ENCODE peak calls at places on chromosome 19, in ten cellular contexts. X is uterus, N is GM23248, R is heart left ventricle, Y is PC-3, I is IMR-90, H is cardiac muscle cell, G is thoracic aorta, M is HCT116, Z is pancreas. S is an unnamed sample. For H3K27me3, the result is how much of the 10 kb centered on the place peaks cover.

GRCh38 chr19:58261968-58262921 is 16.5 kb upstream of the ZNF8 start:
- DNase-seq in X (no peak), N (peak), R (no peak), Y (peak), I (no peak), H (no peak), G (no peak), M (no peak), Z (no peak), S (no peak)

GRCh38 chr19:38634757-38635482 is 12.5 kb upstream of the ACTN4 start:
- DNase-seq in X (peak), N (peak), R (peak), Y (peak), I (peak), H (peak), G (no peak), M (no peak), Z (peak), S (peak)

GRCh38 chr19:1016647-1017114 is 4.2 kb downstream of the TMEM259 start:
- DNase-seq in X (no peak), N (peak), R (no peak), Y (peak), I (peak), H (no peak), G (no peak), M (no peak), Z (peak), S (no peak)

GRCh38 chr19:21569497-21569870 is 64.1 kb downstream of the ZNF429 start:
- DNase-seq in X (no peak), N (peak), R (peak), Y (no peak), I (no peak), H (peak), G (no peak), M (no peak), Z (no peak), S (no peak)

GRCh38 chr19:2609389-2610116 is 92.9 kb downstream of the GNG7 start:
- DNase-seq in X (no peak), N (no peak), R (no peak), Y (no peak), I (no peak), H (no peak), G (no peak), M (no peak), Z (peak), S (no peak)

GRCh38 chr19:18657590-18658365 is 20.9 kb downstream of the KLHL26 start:
- DNase-seq in X (peak), N (peak), R (peak), Y (no peak), I (peak), H (peak), G (peak), M (no peak), Z (no peak), S (peak)

GRCh38 chr19:18995804-18996241 is 37.5 kb downstream of the SUGP2 start:
- DNase-seq in X (peak), N (peak), R (peak), Y (peak), I (peak), H (peak), G (no peak), M (peak), Z (peak), S (no peak)

GRCh38 chr19:6740589-6741348 is 1.3 kb downstream of the TRIP10 start:
- DNase-seq in X (peak), N (peak), R (peak), Y (peak), I (peak), H (peak), G (no peak), M (no peak), Z (peak), S (peak)

GRCh38 chr19:43809762-43810696 is 7.8 kb upstream of the LYPD5 start:
- DNase-seq in X (no peak), N (peak), R (no peak), Y (peak), I (peak), H (peak), G (no peak), M (peak), Z (no peak), S (no peak)

GRCh38 chr19:4519521-4520277 is 1.4 kb upstream of the PLIN4 start:
- DNase-seq in X (peak), N (peak), R (peak), Y (no peak), I (no peak), H (peak), G (no peak), M (no peak), Z (no peak), S (no peak)

GRCh38 chr19:1264801-1265610 is 4.1 kb upstream of the CIRBP start:
- DNase-seq in X (peak), N (peak), R (peak), Y (peak), I (peak), H (peak), G (no peak), M (no peak), Z (peak), S (peak)

GRCh38 chr19:15534957-15535864 is 26.9 kb downstream of the CYP4F22 start:
- DNase-seq in X (no peak), N (no peak), R (no peak), Y (no peak), I (no peak), H (no peak), G (no peak), M (no peak), Z (no peak), S (no peak)

GRCh38 chr19:56120371-56121179 is 520 bp downstream of the ZNF787 start:
- DNase-seq in X (peak), N (peak), R (peak), Y (peak), I (peak), H (peak), G (peak), M (peak), Z (peak), S (peak)

GRCh38 chr19:43504426-43505185 is at the start of gene PHLDB3:
- DNase-seq in X (no peak), N (peak), R (peak), Y (peak), I (peak), H (peak), G (no peak), M (no peak), Z (peak), S (no peak)

GRCh38 chr19:16258440-16258903 is 60.8 kb downstream of the AP1M1 start:
- DNase-seq in X (peak), N (no peak), R (peak), Y (no peak), I (no peak), H (peak), G (no peak), M (no peak), Z (no peak), S (peak)

GRCh38 chr19:5974721-5975387 is 3.1 kb downstream of the RANBP3 start:
- DNase-seq in X (no peak), N (peak), R (no peak), Y (peak), I (peak), H (no peak), G (no peak), M (no peak), Z (no peak), S (no peak)

GRCh38 chr19:31349160-31349881 is at the start of gene TSHZ3:
- DNase-seq in X (peak), N (peak), R (peak), Y (peak), I (peak), H (peak), G (no peak), M (no peak), Z (peak), S (peak)

GRCh38 chr19:38183227-38183914 is 40.7 kb downstream of the DPF1 start:
- DNase-seq in X (peak), N (peak), R (peak), Y (no peak), I (no peak), H (peak), G (no peak), M (no peak), Z (no peak), S (no peak)

GRCh38 chr19:18044825-18045304 is 36.9 kb downstream of the ARRDC2 start:
- DNase-seq in X (peak), N (peak), R (peak), Y (peak), I (peak), H (peak), G (no peak), M (no peak), Z (peak), S (peak)

GRCh38 chr19:3653865-3654513 is 27.4 kb upstream of the CACTIN start:
- DNase-seq in X (no peak), N (peak), R (no peak), Y (no peak), I (no peak), H (no peak), G (no peak), M (no peak), Z (no peak), S (no peak)

GRCh38 chr19:6364353-6364752 is 3.0 kb downstream of the CLPP start:
- DNase-seq in X (no peak), N (no peak), R (no peak), Y (no peak), I (no peak), H (no peak), G (no peak), M (no peak), Z (no peak), S (no peak)

DNA sequence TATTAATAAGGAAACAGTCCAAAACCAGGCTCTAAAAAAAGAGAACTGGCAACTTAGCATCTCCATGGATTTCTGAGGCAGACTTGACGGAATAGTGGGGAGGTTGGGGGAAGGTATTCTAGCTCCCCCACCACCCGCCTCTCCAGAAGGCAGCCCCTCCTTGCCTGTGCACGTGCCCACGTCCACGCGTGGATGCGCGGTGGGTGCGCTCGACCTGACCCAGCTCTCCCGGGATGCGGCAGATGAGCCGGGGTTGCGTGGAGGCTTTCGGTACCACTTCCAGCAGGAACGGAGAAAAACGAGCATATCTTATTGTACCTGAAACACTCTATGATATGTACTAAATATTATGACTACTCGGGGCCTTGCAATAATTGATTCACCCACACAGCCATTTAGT is 117.7 kb downstream of the URI1 start:
- DNase-seq in X (no peak), N (no peak), R (no peak), Y (no peak), I (no peak), H (no peak), G (no peak), M (no peak), Z (no peak), S (no peak)
- H3K4me3 ChIP-seq in X (no peak), N (no peak), R (no peak), Y (no peak), I (no peak), H (no peak), G (no peak), M (no peak), Z (no peak), S (no peak)

DNA sequence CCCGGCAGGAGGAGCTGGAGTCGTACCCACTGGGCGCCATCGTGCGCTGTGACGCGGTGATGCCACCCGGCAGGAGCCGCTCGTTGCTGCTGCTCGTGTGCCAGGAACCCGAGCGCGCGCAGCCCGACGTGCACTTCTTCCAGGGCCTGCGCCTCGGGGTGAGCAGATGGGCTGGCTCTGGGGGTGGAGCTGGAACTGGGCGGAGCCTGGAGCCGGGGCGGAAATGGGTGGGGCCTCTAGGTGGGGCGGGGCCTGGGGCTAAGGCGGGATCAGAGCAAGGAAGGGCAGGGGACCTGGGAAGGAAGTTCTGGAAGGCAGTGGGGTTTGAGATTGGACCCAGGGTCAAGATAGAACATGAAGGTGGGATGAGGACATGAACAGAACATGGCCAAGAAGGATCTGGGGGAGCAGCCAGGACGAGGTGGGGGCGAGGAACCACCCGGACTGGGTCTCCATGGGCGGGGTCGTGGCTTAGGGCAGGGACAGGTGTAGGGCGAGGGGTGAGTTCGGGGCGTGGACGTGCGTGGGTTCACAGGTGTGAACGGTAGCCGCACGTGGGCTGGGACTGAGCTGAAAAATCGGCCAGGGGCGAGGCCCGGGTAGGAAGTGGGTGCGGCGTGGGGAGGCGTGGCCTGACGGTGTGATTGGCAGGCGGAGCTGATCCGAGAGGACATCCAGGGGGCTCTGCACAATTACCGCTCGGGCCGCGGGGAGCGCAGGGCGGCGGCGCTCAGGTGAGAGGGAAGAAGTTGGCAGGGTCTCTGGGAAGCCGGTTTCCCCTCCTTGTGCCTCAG is 4.6 kb downstream of the EPS8L1 start:
- DNase-seq in X (peak), N (peak), R (peak), Y (no peak), I (peak), H (peak), G (no peak), M (peak), Z (peak), S (no peak)
- H3K27ac ChIP-seq in X (no peak), N (no peak), R (no peak), Y (no peak), I (no peak), H (no peak), G (no peak), M (peak), Z (no peak), S (no peak)

GRCh38 chr19:51485960-51486359 is 7.6 kb downstream of the CEACAM18 start:
- DNase-seq in X (no peak), N (no peak), R (no peak), Y (no peak), I (no peak), H (no peak), G (no peak), M (no peak), Z (no peak), S (no peak)

GRCh38 chr19:51490676-51491075 is 10.9 kb downstream of the SIGLEC12 start:
- DNase-seq in X (no peak), N (no peak), R (no peak), Y (no peak), I (no peak), H (no peak), G (no peak), M (no peak), Z (no peak), S (no peak)

GRCh38 chr19:51491586-51491985 is 10.0 kb downstream of the SIGLEC12 start:
- DNase-seq in X (no peak), N (no peak), R (no peak), Y (no peak), I (no peak), H (no peak), G (no peak), M (no peak), Z (no peak), S (no peak)

GRCh38 chr19:51488491-51488890 is 10.2 kb downstream of the CEACAM18 start:
- DNase-seq in X (no peak), N (no peak), R (no peak), Y (no peak), I (no peak), H (no peak), G (no peak), M (no peak), Z (no peak), S (no peak)

DNA sequence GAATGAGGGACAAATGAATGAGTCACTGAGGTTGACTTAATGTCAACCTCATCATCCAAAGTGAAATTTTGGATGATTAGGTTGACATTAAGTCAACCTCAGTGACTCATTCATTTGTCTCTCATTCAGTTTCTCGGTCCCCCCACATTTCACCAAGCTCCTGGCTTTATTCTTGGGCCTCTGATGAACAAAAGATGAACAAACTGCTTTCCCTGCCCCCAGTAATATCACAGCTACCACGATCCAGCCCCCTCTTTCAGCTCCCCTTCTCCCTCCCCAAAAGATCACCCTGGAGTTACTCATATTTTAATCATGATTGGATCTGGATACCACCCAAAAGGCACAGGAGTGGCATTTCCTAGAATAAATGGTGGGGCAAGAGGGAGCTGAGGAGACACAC is 10.8 kb downstream of the CEACAM18 start:
- DNase-seq in X (no peak), N (no peak), R (no peak), Y (peak), I (no peak), H (no peak), G (no peak), M (no peak), Z (no peak), S (no peak)
- H3K27me3 ChIP-seq in X (under half), N (under half), R (under half), Y (under half), I (under half), H (under half), G (under half), M (under half), Z (under half), S (under half)

GRCh38 chr19:35868823-35869326 is 501 bp downstream of the APLP1 start:
- DNase-seq in X (no peak), N (no peak), R (no peak), Y (no peak), I (no peak), H (no peak), G (no peak), M (no peak), Z (no peak), S (no peak)
- H3K4me3 ChIP-seq in X (peak), N (peak), R (peak), Y (peak), I (peak), H (peak), G (peak), M (peak), Z (peak), S (peak)

GRCh38 chr19:47003611-47003935 is 16.1 kb upstream of the NPAS1 start:
- DNase-seq in X (no peak), N (peak), R (no peak), Y (no peak), I (peak), H (no peak), G (no peak), M (no peak), Z (no peak), S (no peak)

GRCh38 chr19:47005164-47005641 is 14.4 kb upstream of the NPAS1 start:
- DNase-seq in X (no peak), N (no peak), R (no peak), Y (no peak), I (no peak), H (no peak), G (no peak), M (no peak), Z (no peak), S (no peak)

GRCh38 chr19:47004012-47004465 is 15.6 kb upstream of the NPAS1 start:
- DNase-seq in X (no peak), N (no peak), R (no peak), Y (no peak), I (no peak), H (no peak), G (no peak), M (no peak), Z (no peak), S (no peak)

GRCh38 chr19:47006496-47006895 is 13.1 kb upstream of the NPAS1 start:
- DNase-seq in X (no peak), N (no peak), R (no peak), Y (no peak), I (no peak), H (no peak), G (no peak), M (no peak), Z (no peak), S (no peak)

DNA sequence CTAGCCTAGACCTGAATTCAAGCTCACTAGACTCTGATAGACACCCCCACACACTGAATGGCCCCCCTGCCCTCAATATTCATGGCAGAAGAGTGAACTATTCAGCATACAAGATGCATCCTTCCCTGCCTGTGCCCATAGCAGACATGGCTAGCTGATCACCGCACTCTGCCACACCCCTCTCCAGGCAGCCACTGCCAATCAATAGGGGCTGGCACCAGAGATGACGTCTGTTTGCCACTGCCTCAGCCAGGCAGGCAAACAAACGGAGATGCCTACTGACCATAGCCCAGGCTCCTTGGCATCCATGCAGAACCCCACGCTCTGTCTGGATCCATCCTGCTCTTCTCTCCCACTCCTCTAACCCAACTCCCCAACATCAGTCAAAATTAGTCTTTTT is 13.8 kb upstream of the NPAS1 start:
- DNase-seq in X (no peak), N (no peak), R (no peak), Y (peak), I (no peak), H (no peak), G (no peak), M (peak), Z (no peak), S (no peak)
- H3K27ac ChIP-seq in X (no peak), N (no peak), R (no peak), Y (no peak), I (no peak), H (no peak), G (no peak), M (no peak), Z (no peak), S (no peak)

GRCh38 chr19:33618884-33619283 is 2.9 kb upstream of the CHST8 start:
- DNase-seq in X (no peak), N (no peak), R (no peak), Y (no peak), I (no peak), H (no peak), G (no peak), M (no peak), Z (no peak), S (no peak)
- H3K27me3 ChIP-seq in X (under half), N (under half), R (under half), Y (half or more), I (under half), H (half or more), G (under half), M (under half), Z (under half), S (under half)

DNA sequence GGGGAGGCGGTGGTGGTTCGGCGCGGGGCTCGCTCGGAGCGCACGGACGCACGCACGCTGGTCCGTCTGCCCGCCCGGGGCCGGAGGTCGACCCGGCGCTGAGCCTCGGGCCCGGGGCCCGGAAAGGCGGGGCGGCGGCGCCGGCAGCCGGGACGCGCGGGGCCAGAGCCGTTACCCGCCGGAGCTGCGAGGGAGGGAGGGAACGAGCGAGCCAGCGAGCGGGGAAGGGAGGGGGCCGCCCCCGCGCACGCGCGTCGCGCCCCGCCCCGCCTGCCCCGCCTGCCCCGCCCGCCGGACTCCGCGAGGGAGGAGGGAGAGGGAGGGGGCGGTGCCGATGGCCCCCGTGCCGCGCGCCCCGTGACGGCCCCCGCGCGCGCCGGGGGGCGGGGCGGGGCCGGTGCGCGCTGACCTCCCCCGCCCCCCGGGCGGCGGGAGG is 15.0 kb downstream of the CIC start:
- DNase-seq in X (peak), N (peak), R (peak), Y (no peak), I (peak), H (peak), G (no peak), M (no peak), Z (peak), S (peak)
- H3K4me3 ChIP-seq in X (peak), N (peak), R (peak), Y (no peak), I (peak), H (peak), G (peak), M (peak), Z (no peak), S (peak)

DNA sequence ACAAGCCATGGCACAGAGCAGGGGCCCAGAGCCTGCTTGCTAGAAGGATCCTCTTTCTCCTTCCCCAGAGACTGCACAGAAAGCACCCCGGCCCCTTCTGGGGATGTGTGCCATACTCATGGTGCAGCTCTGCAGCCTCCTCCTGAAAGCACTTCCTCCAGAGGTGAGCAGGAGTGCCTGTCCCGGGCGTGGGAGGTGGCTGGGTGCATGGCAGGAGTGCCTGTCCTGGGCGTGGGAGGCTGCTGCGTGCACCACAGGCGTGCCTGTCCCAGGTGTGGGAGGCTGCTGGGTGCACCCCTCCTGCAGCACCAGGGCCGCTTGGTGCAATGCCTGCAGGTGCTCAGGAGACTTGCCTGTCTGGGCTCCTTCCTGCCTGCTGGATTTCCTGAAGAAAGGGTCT is 913.3 kb downstream of the UQCRFS1 start:
- DNase-seq in X (no peak), N (no peak), R (no peak), Y (no peak), I (no peak), H (no peak), G (no peak), M (no peak), Z (no peak), S (no peak)
- H3K27ac ChIP-seq in X (no peak), N (no peak), R (no peak), Y (no peak), I (no peak), H (no peak), G (no peak), M (no peak), Z (no peak), S (no peak)